ENCODE peak calls at places on chromosomes 2 and 18, in eight cellular contexts. S is suprapubic skin; W is H9; V is naive thymus-derived CD4-positive, alpha-beta T cell; F is mammary epithelial cell; M is cardiac muscle cell; D is psoas muscle; H is lower lobe of right lung. T is an unnamed sample.
A peak's percentile ranks its signal among the peaks of the same experiment; 100 is the strongest.

GRCh38 chr2:120539937-120540718 is 194.2 kb downstream of the INHBB start:
- DNase-seq in S (peak; percentile 92), W (no peak), V (no peak), F (peak; percentile 67), M (no peak), D (peak; percentile 96), H (peak; percentile 61), T (peak; percentile 100)

GRCh38 chr18:79560042-79560860 is 119.4 kb upstream of the CTDP1 start:
- DNase-seq in S (peak; percentile 65), W (peak; percentile 14), V (no peak), F (no peak), M (no peak), D (no peak), H (peak; percentile 34), T (no peak)

GRCh38 chr2:147297820-147298219 is 547.0 kb upstream of the ACVR2A start:
- DNase-seq in S (no peak), W (no peak), V (peak; percentile 13), F (no peak), M (no peak), D (no peak), H (no peak), T (no peak)

GRCh38 chr2:69074926-69075325 is 61.9 kb downstream of the ANTXR1 start:
- DNase-seq in S (no peak), W (no peak), V (no peak), F (no peak), M (no peak), D (no peak), H (no peak), T (no peak)

GRCh38 chr2:192887296-192887695 is 692.6 kb upstream of the TMEFF2 start:
- DNase-seq in S (no peak), W (no peak), V (no peak), F (no peak), M (no peak), D (no peak), H (no peak), T (no peak)

GRCh38 chr2:8447610-8448221 is 234.1 kb upstream of the ID2 start:
- DNase-seq in S (no peak), W (no peak), V (no peak), F (peak; percentile 10), M (no peak), D (no peak), H (no peak), T (peak; percentile 90)

GRCh38 chr2:25362564-25363145 is 20.9 kb upstream of the DNMT3A start:
- DNase-seq in S (no peak), W (no peak), V (peak; percentile 61), F (no peak), M (no peak), D (peak; percentile 70), H (peak; percentile 75), T (peak; percentile 21)

GRCh38 chr2:223970343-223971128 is 13.3 kb downstream of the MRPL44 start:
- DNase-seq in S (no peak), W (no peak), V (peak; percentile 62), F (peak; percentile 50), M (peak; percentile 66), D (no peak), H (no peak), T (peak; percentile 66)

GRCh38 chr2:212346865-212347264 is 191.7 kb downstream of the ERBB4 start:
- DNase-seq in S (no peak), W (no peak), V (no peak), F (no peak), M (no peak), D (no peak), H (no peak), T (no peak)

GRCh38 chr2:38264649-38265322 is 112.3 kb downstream of the ATL2 start:
- DNase-seq in S (no peak), W (no peak), V (no peak), F (no peak), M (peak; percentile 19), D (no peak), H (no peak), T (no peak)

GRCh38 chr2:207332473-207333212 is 166.9 kb upstream of the KLF7 start:
- DNase-seq in S (no peak), W (no peak), V (no peak), F (no peak), M (no peak), D (no peak), H (no peak), T (no peak)

GRCh38 chr2:236762628-236763027 is 193.0 kb downstream of the ACKR3 start:
- DNase-seq in S (no peak), W (no peak), V (no peak), F (no peak), M (no peak), D (no peak), H (no peak), T (peak; percentile 43)

GRCh38 chr2:159807183-159808037 is 9.4 kb upstream of the CD302 start:
- DNase-seq in S (no peak), W (peak; percentile 48), V (no peak), F (peak; percentile 32), M (peak; percentile 59), D (no peak), H (no peak), T (peak; percentile 71)

DNA sequence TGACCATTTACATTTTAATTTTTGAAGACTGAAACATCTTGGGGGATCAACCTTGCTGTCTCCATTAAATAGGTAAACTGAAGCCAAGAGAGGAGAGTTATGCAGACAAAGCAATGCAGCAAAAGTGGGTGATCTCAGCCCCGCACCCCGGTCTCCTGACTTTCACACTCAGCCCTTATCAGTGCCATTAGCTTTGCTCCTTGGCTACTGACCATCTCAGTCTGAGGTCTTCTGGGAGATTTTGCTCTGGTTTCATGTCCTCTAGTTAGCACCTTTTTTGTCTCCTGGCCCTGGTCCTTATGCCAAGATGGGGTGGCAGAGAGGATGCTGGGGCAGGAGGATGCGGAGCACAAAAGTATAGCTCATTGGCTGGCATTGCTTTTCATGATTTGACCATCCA is 61.4 kb downstream of the SETBP1 start:
- DNase-seq in S (no peak), W (no peak), V (no peak), F (no peak), M (no peak), D (no peak), H (no peak), T (no peak)
- H3K27ac ChIP-seq in S (no peak overlapping the region), W (no peak overlapping the region), V (no peak overlapping the region), F (no peak overlapping the region), M (no peak overlapping the region), D (no peak overlapping the region), H (peak overlapping the region; percentile 32), T (no peak overlapping the region)

GRCh38 chr2:28752608-28752984 is 966 bp downstream of the PPP1CB start:
- DNase-seq in S (no peak), W (no peak), V (no peak), F (no peak), M (peak; percentile 14), D (no peak), H (no peak), T (no peak)

GRCh38 chr2:28754321-28754720 is 2.7 kb downstream of the PPP1CB start:
- DNase-seq in S (no peak), W (no peak), V (no peak), F (peak; percentile 27), M (peak; percentile 22), D (no peak), H (no peak), T (peak; percentile 33)

GRCh38 chr2:28753043-28753683 is 1.5 kb downstream of the PPP1CB start:
- DNase-seq in S (no peak), W (no peak), V (peak; percentile 56), F (peak; percentile 79), M (peak; percentile 76), D (peak; percentile 73), H (peak; percentile 50), T (peak; percentile 81)

GRCh38 chr2:28751956-28752607 is 452 bp downstream of the PPP1CB start:
- DNase-seq in S (no peak), W (no peak), V (peak; percentile 47), F (peak; percentile 12), M (peak; percentile 43), D (peak; percentile 68), H (no peak), T (peak; percentile 62)

GRCh38 chr2:28755411-28755810 is 3.8 kb downstream of the PPP1CB start:
- DNase-seq in S (no peak), W (no peak), V (no peak), F (peak; percentile 40), M (no peak), D (no peak), H (no peak), T (peak; percentile 34)
- H3K27ac ChIP-seq in S (peak overlapping the region; percentile 20), W (no peak overlapping the region), V (no peak overlapping the region), F (peak overlapping the region; percentile 93), M (peak overlapping the region; percentile 37), D (peak overlapping the region; percentile 99), H (no peak overlapping the region), T (peak overlapping the region; percentile 11)

GRCh38 chr2:86580560-86580959 is 17.3 kb upstream of the CHMP3 start:
- DNase-seq in S (no peak), W (no peak), V (no peak), F (no peak), M (no peak), D (no peak), H (no peak), T (no peak)

DNA sequence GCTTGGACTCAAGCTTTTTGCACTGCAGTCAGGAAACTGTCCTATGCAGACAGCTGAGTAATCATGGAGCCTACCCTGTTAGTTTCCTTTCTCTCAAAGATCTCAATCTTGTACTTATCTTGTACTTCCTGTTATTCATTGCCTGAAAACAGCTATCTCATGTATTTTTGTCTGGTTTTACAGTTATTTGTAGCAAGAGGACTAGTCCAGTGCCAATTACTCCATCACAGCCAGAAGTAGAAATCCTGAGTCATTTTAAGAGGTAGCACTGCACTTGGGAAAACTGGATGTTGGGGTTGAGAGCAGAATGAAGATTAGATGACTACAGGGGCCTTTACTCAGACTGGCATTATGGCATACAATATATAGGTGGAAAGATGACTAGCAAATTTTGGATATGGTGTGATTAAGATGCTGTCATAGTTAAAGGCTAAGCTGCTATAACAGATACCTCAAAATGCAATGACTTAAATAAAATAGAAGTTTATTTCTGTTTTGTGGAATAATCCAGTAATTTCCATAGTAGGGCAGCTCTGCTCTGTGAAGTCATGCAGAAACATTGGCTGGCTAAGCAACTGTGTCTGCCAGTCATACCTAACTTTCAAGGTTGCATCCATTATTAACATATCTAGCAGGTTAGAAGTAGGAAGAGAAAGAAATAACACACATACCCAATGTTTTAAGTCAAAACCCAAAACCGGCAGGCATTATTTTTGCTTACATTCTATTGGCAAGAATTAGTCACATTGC is 21.1 kb upstream of the CHMP3 start:
- DNase-seq in S (no peak), W (no peak), V (peak; percentile 36), F (peak; percentile 10), M (no peak), D (no peak), H (no peak), T (peak; percentile 42)
- H3K27ac ChIP-seq in S (no peak overlapping the region), W (no peak overlapping the region), V (peak overlapping the region; percentile 59), F (no peak overlapping the region), M (no peak overlapping the region), D (no peak overlapping the region), H (no peak overlapping the region), T (no peak overlapping the region)

DNA sequence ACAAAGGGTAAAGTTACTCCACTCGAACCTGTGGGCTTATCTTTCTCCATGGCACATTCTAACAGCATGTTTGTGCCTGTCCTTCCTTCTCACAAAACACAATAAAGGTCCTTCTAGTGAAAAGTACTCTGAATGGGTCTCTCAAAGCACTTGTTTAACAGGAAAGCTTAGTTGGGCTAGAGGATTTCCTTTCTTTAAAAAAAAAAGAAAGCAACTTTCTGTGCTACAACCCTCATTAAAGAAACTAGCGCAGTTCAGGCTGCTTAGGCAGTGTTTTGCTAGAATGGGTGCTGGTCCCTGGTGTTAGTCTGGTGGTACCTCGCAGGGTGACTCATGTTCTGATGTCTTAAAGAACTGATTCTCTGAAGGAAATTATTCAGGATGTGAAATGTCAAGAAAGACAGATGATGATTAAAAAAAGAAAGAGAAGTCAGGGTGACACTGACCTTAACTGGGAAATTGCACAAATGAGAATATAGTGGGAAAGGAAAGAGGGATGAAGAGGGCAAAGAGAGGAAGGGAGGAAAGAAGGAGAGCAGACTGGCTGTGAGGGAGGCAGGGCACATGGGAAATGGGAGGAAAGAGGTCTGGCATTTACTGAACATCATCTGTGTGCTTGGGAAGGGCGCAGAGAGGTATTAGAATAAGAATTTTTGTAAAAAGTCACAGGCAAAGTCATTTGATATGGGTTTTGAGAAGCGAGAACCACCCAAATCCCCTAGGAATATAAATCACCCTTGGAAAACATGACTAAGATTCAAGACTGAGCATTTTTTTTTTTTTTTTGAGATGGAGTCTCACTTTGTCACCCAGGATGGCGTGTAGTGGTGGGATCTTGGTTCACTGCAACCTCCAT is 74.9 kb downstream of the ATP8B1 start:
- DNase-seq in S (no peak), W (no peak), V (no peak), F (peak; percentile 52), M (no peak), D (no peak), H (no peak), T (peak; percentile 27)
- H3K27ac ChIP-seq in S (no peak overlapping the region), W (no peak overlapping the region), V (no peak overlapping the region), F (no peak overlapping the region), M (no peak overlapping the region), D (no peak overlapping the region), H (no peak overlapping the region), T (peak overlapping the region; percentile 8)